ENCODE peak calls at places on chromosomes 7 and 10, in seven cellular contexts. O is body of pancreas, L is prostate gland, Q is thyroid gland, J is A549, D is heart left ventricle, G is testis. E is an unnamed sample.

GRCh38 chr10:102504179-102504975 is 605 bp downstream of the SUFU start:
- DNase-seq in L (peak), D (peak), G (peak), J (no peak), Q (peak), O (peak), E (peak)

GRCh38 chr10:79203833-79204232 is 135.1 kb downstream of the ZMIZ1 start:
- DNase-seq in G (no peak), L (no peak), D (peak), O (no peak), Q (no peak), J (no peak), E (no peak)

GRCh38 chr7:142628945-142629344 is 120.3 kb upstream of the PRSS1 start:
- DNase-seq in O (no peak), G (no peak), J (no peak), Q (no peak), D (no peak), L (no peak), E (no peak)

GRCh38 chr7:150370612-150371071 is 2.0 kb downstream of the REPIN1 start:
- DNase-seq in Q (no peak), G (no peak), J (no peak), D (no peak), O (no peak), L (no peak), E (no peak)

GRCh38 chr10:22681783-22682183 is 32.6 kb downstream of the PIP4K2A start:
- DNase-seq in J (peak), G (no peak), D (no peak), L (peak), Q (no peak), O (peak), E (no peak)

GRCh38 chr10:43347997-43348396 is 23.4 kb upstream of the FXYD4 start:
- DNase-seq in D (peak), Q (no peak), O (no peak), G (no peak), L (no peak), J (no peak), E (no peak)

GRCh38 chr7:38232475-38233366 is 40.7 kb downstream of the TARP start:
- DNase-seq in L (no peak), J (no peak), D (no peak), Q (no peak), G (no peak), O (peak), E (no peak)

GRCh38 chr7:35630573-35630972 is 64.4 kb downstream of the HERPUD2 start:
- DNase-seq in D (no peak), G (no peak), O (no peak), Q (no peak), L (no peak), J (no peak), E (no peak)

GRCh38 chr7:6159524-6160011 is 112.9 kb downstream of the CYTH3 start:
- DNase-seq in D (no peak), L (no peak), O (no peak), Q (no peak), J (no peak), G (no peak), E (no peak)

GRCh38 chr10:44725404-44725803 is 185.7 kb upstream of the TMEM72 start:
- DNase-seq in D (no peak), J (no peak), Q (no peak), O (no peak), G (no peak), L (no peak), E (no peak)

GRCh38 chr7:129098409-129099084 is 43.6 kb upstream of the TNPO3 start:
- DNase-seq in J (no peak), D (no peak), Q (peak), L (no peak), G (no peak), O (no peak), E (no peak)

GRCh38 chr10:50275650-50276235 is 24.4 kb upstream of the ASAH2 start:
- DNase-seq in O (peak), J (peak), G (peak), Q (peak), L (peak), D (peak), E (no peak)

GRCh38 chr7:4040031-4040928 is 641.8 kb upstream of the FOXK1 start:
- DNase-seq in J (no peak), O (no peak), D (no peak), Q (no peak), L (no peak), G (peak), E (no peak)

GRCh38 chr7:41003031-41003925 is 699.6 kb downstream of the INHBA start:
- DNase-seq in D (no peak), Q (peak), O (no peak), L (peak), G (peak), J (no peak), E (no peak)

GRCh38 chr7:44172803-44173424 is 16.3 kb downstream of the GCK start:
- DNase-seq in J (no peak), D (no peak), G (no peak), L (no peak), Q (no peak), O (no peak), E (no peak)

GRCh38 chr7:141071855-141072547 is 1.9 kb upstream of the TMEM178B start:
- DNase-seq in D (no peak), G (no peak), O (no peak), Q (peak), J (peak), L (no peak), E (peak)

GRCh38 chr10:127081946-127082345 is 114.4 kb downstream of the INSYN2A start:
- DNase-seq in L (no peak), Q (no peak), J (no peak), O (no peak), G (no peak), D (no peak), E (no peak)

GRCh38 chr10:80487791-80488538 is 33.9 kb downstream of the TSPAN14 start:
- DNase-seq in J (no peak), G (no peak), D (peak), O (peak), Q (no peak), L (no peak), E (no peak)

GRCh38 chr10:50347394-50347802 is 96.1 kb upstream of the ASAH2 start:
- DNase-seq in L (no peak), O (no peak), J (no peak), Q (no peak), G (no peak), D (no peak), E (no peak)

GRCh38 chr7:33722383-33723096 is 182.8 kb upstream of the BMPER start:
- DNase-seq in O (no peak), D (no peak), G (peak), J (peak), Q (no peak), L (no peak), E (no peak)

GRCh38 chr7:22109761-22110160 is 164.1 kb upstream of the CDCA7L start:
- DNase-seq in O (peak), G (peak), Q (peak), J (peak), L (no peak), D (no peak), E (no peak)

GRCh38 chr7:108328174-108328651 is 128.0 kb downstream of the NRCAM start:
- DNase-seq in Q (no peak), D (no peak), J (no peak), O (no peak), G (peak), L (no peak), E (no peak)

GRCh38 chr10:123007558-123008378 is 827 bp downstream of the IKZF5 start:
- DNase-seq in L (peak), G (peak), O (peak), Q (peak), D (no peak), J (peak), E (no peak)

GRCh38 chr7:81687062-81687461 is 82.8 kb downstream of the HGF start:
- DNase-seq in D (no peak), G (no peak), O (no peak), L (no peak), Q (no peak), J (no peak), E (no peak)

GRCh38 chr7:3154881-3155494 is 111.3 kb upstream of the CARD11 start:
- DNase-seq in G (peak), Q (no peak), J (peak), L (peak), D (no peak), O (peak), E (no peak)

GRCh38 chr7:107528461-107528860 is 35.3 kb downstream of the COG5 start:
- DNase-seq in O (no peak), L (no peak), Q (no peak), D (no peak), G (no peak), J (no peak), E (no peak)

GRCh38 chr7:132497098-132497497 is 79.2 kb downstream of the PLXNA4 start:
- DNase-seq in D (no peak), Q (no peak), J (no peak), L (no peak), G (no peak), O (no peak), E (no peak)

GRCh38 chr10:125134916-125135770 is 25.2 kb downstream of the CTBP2 start:
- DNase-seq in L (no peak), D (no peak), J (no peak), O (peak), G (no peak), Q (peak), E (no peak)

GRCh38 chr10:100370561-100370975 is 23.5 kb downstream of the SCD start:
- DNase-seq in D (no peak), L (peak), G (no peak), Q (no peak), O (peak), J (no peak), E (no peak)
- H3K4me3 ChIP-seq in D (no peak), L (no peak), G (no peak), Q (no peak), O (no peak), J (peak), E (no peak)

DNA sequence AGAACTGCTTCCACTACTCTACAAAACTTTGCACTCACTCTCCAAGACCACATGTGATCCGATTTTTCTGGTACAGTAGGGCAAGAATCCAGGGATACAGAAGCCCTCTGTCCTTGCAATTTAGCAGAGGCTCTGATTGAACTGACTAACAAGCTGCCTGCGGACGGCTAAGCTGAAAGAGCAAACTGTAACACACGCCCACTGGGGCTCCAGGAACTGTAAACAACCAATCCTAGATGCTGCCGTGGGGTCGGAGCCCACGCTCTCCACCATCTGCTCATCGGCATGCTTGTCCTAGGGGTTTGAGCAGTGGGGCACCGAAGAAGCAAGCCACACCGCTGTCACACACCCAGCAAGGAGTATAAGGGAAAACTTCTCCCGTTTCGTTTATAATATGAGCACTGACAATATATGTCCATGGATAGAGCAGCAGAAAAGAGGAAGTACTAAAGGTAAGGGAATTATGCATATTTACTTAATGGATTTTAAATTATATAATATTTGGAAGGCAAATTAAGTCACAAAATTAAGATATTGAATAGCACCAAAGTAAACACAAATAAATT is 634.4 kb upstream of the POT1 start:
- DNase-seq in Q (no peak), O (no peak), D (no peak), J (no peak), L (no peak), G (no peak), E (no peak)
- TF ChIP-seq POLR2A in Q (no peak), O (no peak), D (no peak), J (no peak), L (no peak), G (no peak), E (no peak)

DNA sequence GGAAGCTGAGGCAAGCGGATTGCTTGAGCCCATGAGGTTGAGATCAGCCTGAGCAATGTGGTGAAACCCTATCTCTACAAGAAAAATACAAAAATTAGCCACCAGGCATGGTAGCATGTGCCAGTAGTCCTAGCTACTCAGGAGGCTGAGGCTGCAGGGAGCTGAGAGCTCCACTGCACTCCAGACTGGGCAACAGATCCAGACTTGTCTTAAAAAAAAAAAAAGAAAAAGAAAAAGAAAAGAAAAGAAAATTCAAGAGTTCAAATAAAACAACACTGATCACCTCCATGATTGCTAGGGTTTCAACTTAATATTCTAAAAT is 34.4 kb downstream of the RTKN2 start:
- DNase-seq in Q (no peak), O (no peak), L (no peak), J (no peak), D (no peak), G (no peak), E (no peak)
- H3K4me3 ChIP-seq in Q (no peak), O (no peak), L (no peak), J (no peak), D (no peak), G (no peak), E (no peak)

GRCh38 chr10:87504307-87504666 is 406 bp upstream of the MINPP1 start:
- DNase-seq in D (no peak), G (no peak), Q (no peak), J (no peak), L (no peak), O (no peak), E (no peak)

GRCh38 chr10:87505366-87506113 is 847 bp downstream of the MINPP1 start:
- DNase-seq in L (peak), O (peak), G (peak), J (peak), Q (peak), D (no peak), E (no peak)

GRCh38 chr10:87504667-87505365 is at the start of gene MINPP1:
- DNase-seq in D (peak), J (peak), L (peak), G (peak), Q (peak), O (peak), E (peak)

GRCh38 chr10:87503892-87504291 is 801 bp upstream of the MINPP1 start:
- DNase-seq in Q (no peak), D (no peak), G (no peak), L (no peak), J (no peak), O (no peak), E (no peak)

DNA sequence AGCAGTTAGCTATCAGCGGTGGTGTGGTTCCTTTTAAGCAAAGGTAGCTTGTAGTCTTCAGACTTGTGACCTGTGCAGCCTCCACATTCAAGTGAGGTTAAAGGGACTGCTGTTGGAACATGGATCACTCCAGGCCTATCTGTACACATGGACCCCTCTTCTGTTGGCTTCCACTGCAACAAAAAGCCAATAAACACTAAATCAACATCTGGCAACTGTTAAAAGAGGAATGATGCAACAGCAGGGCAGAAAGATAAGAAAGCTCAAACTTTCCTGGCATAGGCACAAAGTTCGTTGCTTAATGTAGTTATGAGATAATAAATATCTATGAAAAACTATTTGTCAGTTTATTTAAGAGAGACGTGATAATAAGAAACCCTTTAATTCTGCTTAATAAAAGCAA is 4.0 kb upstream of the MINPP1 start:
- DNase-seq in L (no peak), D (no peak), G (no peak), Q (no peak), O (peak), J (no peak), E (no peak)
- TF ChIP-seq POLR2A in L (no peak), D (no peak), G (no peak), Q (no peak), O (no peak), J (no peak), E (no peak)

GRCh38 chr10:117550042-117550441 is 7.5 kb downstream of the EMX2 start:
- DNase-seq in L (no peak), D (no peak), G (no peak), Q (no peak), O (no peak), J (no peak), E (no peak)
- H3K4me3 ChIP-seq in L (no peak), D (no peak), G (no peak), Q (no peak), O (no peak), J (no peak), E (no peak)

DNA sequence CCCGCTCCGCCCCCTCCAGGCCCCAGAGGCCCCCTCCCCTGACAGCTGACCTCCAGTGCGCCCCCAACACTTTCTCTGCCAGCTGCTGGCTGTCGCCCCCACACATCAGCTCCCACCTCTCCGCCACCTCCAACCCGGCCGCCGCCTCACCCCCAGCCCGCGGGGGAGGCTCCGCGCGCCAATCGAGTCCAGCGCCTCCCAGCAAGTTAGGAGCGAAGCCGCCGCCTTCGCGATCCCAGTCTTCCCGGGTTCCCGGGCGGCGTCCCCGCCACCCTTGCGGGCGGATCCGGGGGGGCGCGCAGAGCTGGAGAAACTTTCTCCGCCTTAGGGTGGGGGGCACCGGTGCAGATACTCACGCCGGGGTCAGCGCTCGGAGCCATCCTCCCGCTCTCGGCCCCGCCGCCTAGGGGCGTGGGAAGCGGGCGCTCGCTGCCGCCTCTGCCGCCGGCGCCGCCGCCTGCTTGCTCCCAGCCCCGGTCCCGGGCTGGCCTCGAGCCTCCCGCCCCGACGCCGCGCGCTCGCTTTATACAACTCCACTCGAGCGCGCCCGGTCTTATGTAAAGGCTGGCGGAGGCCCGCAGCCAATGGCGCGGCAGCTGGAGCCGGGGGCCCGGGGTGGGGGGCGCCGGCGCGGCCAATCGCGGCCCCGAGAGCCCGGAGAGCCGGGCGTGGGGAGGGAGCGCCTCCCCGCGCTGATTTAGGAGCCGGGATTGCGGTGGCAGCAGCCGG is at the start of gene CRTAC1:
- DNase-seq in G (peak), J (peak), Q (peak), O (peak), D (peak), L (peak), E (no peak)
- TF ChIP-seq POLR2A in G (no peak), J (peak), Q (peak), O (peak), D (peak), L (peak), E (peak)

DNA sequence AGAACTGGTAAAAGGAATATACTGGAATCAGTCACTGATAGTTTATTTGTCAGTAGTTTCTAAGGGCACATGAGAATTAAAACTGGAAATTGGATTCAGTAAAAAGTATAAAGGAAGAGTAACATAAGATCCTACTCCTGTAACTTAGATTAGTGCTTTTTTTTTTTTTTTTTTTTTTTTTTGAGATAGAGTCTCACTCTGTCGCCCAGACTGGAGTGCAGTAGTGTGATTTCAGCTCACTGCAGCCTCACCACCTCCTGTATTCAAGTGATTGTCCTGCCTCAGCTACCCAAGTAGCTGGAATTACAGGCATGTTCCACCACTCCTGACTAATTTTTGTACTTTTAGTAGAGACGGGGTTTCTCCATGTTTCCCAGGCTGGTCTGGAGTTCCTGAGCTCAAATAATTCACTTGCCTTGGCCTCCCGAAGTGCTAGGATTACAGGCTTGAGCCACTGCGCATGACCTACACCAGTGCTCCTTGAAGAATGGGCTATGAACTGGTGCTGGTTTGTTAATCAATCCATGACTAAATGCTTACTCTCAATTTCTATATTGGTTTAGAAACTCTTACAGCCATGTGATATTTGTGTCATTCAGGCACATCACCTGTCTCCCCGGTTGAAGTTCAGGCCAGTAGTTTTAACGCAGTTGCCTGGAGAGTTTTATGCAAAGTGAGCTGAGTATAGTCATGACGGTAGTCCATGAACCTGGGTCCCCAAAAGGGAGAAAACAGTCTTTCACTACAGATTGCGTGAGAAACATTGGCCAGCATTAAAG is 65.0 kb downstream of the ZEB1 start:
- DNase-seq in G (no peak), O (no peak), D (no peak), J (no peak), L (no peak), Q (no peak), E (no peak)
- H3K4me3 ChIP-seq in G (no peak), O (no peak), D (no peak), J (no peak), L (no peak), Q (no peak), E (no peak)

GRCh38 chr7:112481833-112482669 is 1.3 kb downstream of the LSMEM1 start:
- DNase-seq in J (peak), Q (peak), D (peak), O (peak), G (no peak), L (peak), E (no peak)
- TF ChIP-seq POLR2A in J (no peak), Q (no peak), D (peak), O (no peak), G (no peak), L (no peak), E (no peak)

GRCh38 chr7:127782075-127782474 is 130.1 kb downstream of the SND1 start:
- DNase-seq in D (no peak), O (no peak), L (no peak), J (no peak), Q (no peak), G (no peak), E (no peak)
- H3K4me3 ChIP-seq in D (no peak), O (no peak), L (no peak), J (no peak), Q (no peak), G (no peak), E (no peak)

GRCh38 chr7:116342125-116342524 is 131.8 kb downstream of the TES start:
- DNase-seq in L (no peak), D (no peak), G (no peak), J (no peak), O (no peak), Q (no peak), E (no peak)
- TF ChIP-seq POLR2A in L (no peak), D (no peak), G (no peak), J (no peak), O (no peak), Q (no peak), E (no peak)

E was measured in vagina.